ENCODE peak calls at places on chromosomes 12 and 14, in nine cellular contexts. K, H, P, T, U, D, X, Y and Q are unnamed samples.

GRCh38 chr14:55454264-55455151 is 14.1 kb upstream of the TBPL2 start:
- DNase-seq in K (no peak), H (peak; percentile 89), P (peak; percentile 92), T (peak; percentile 92), U (peak; percentile 73), D (peak; percentile 41), X (peak; percentile 73), Y (peak; percentile 38), Q (no peak)

GRCh38 chr12:77608157-77608755 is 222.4 kb upstream of the NAV3 start:
- DNase-seq in K (no peak), H (no peak), P (no peak), T (no peak), U (no peak), D (no peak), X (no peak), Y (no peak), Q (no peak)

GRCh38 chr14:35384386-35385041 is 20.0 kb downstream of the NFKBIA start:
- DNase-seq in K (no peak), H (peak; percentile 93), P (peak; percentile 98), T (peak; percentile 96), U (peak; percentile 97), D (no peak), X (no peak), Y (peak; percentile 96), Q (no peak)

GRCh38 chr14:87628129-87628528 is 364.9 kb downstream of the GALC start:
- DNase-seq in K (no peak), H (peak; percentile 27), P (peak; percentile 71), T (peak; percentile 36), U (peak; percentile 9), D (no peak), X (no peak), Y (no peak), Q (no peak)

GRCh38 chr14:78714722-78715121 is 544.5 kb downstream of the NRXN3 start:
- DNase-seq in K (no peak), H (no peak), P (no peak), T (no peak), U (no peak), D (no peak), X (no peak), Y (no peak), Q (no peak)

GRCh38 chr12:6285063-6285477 is 25.4 kb upstream of the PLEKHG6 start:
- DNase-seq in K (peak; percentile 52), H (peak; percentile 86), P (peak; percentile 78), T (peak; percentile 85), U (peak; percentile 83), D (peak; percentile 81), X (peak; percentile 85), Y (peak; percentile 38), Q (peak; percentile 87)

GRCh38 chr14:102593841-102594170 is 1.4 kb downstream of the RCOR1 start:
- DNase-seq in K (no peak), H (no peak), P (no peak), T (peak; percentile 38), U (peak; percentile 32), D (no peak), X (no peak), Y (no peak), Q (no peak)

GRCh38 chr14:92603309-92604257 is 90.0 kb downstream of the RIN3 start:
- DNase-seq in K (peak; percentile 45), H (peak; percentile 94), P (peak; percentile 71), T (peak; percentile 84), U (peak; percentile 78), D (peak; percentile 25), X (peak; percentile 30), Y (peak; percentile 64), Q (no peak)

GRCh38 chr12:109997393-109997792 is 1.2 kb upstream of the GIT2 start:
- DNase-seq in K (no peak), H (no peak), P (no peak), T (no peak), U (no peak), D (no peak), X (no peak), Y (no peak), Q (no peak)

GRCh38 chr12:109995366-109995702 is 834 bp downstream of the GIT2 start:
- DNase-seq in K (no peak), H (no peak), P (no peak), T (no peak), U (no peak), D (no peak), X (no peak), Y (no peak), Q (no peak)

GRCh38 chr12:109994262-109995175 is 1.6 kb downstream of the GIT2 start:
- DNase-seq in K (no peak), H (peak; percentile 21), P (no peak), T (peak; percentile 50), U (no peak), D (no peak), X (no peak), Y (no peak), Q (no peak)

GRCh38 chr12:109996483-109996853 is 300 bp upstream of the GIT2 start:
- DNase-seq in K (no peak), H (no peak), P (no peak), T (no peak), U (no peak), D (no peak), X (no peak), Y (no peak), Q (no peak)

DNA sequence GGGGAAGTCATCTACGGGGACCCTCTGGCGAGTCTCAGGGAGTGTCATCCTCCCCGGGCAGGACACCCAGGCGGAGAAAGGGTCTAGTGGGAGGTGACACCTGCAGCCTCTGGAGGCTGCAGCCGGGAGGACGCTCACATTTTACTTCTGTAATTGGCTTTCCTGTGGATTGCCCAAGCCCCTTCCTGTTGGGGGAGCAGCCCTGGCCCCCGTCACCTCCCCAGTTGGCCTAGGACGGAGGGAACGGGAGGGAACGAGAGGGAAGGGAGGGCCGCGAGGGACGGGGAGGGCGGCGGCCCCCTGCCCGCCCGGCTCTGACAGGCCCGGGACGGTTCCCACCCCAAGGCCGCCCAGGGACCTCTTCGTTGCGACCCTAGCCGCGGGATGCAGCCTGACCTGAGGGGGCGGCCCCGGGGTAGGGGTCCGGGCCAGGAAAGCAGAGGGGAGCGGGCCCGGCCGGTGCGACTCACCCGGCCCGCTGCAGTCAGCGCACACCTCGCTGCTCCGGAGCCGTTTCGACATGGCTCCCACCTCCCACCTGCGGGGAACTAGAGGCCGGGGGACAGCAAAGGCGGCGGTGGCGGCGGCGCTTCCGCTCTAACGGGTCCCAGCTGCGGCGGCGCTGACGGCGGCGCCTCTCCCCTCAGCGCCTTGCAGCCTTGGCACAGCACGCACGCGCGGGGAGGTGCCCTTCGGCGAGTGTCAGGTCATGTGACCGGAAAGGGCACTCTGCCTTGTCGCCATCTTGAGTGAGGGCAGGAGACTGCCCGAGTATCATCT is at the start of gene GIT2:
- DNase-seq in K (peak; percentile 90), H (peak; percentile 92), P (peak; percentile 90), T (peak; percentile 91), U (peak; percentile 90), D (peak; percentile 95), X (peak; percentile 85), Y (peak; percentile 87), Q (peak; percentile 95)
- TF ChIP-seq CTCF in K (no peak), H (no peak), P (no peak), T (no peak), U (no peak), D (peak; percentile 10), X (no peak), Y (no peak), Q (no peak)

GRCh38 chr12:16112626-16113560 is 164.6 kb downstream of the SLC15A5 start:
- DNase-seq in K (no peak), H (peak; percentile 22), P (peak; percentile 23), T (no peak), U (no peak), D (no peak), X (no peak), Y (no peak), Q (no peak)
- TF ChIP-seq CTCF in K (no peak), H (no peak), P (no peak), T (no peak), U (no peak), D (no peak), X (no peak), Y (no peak), Q (no peak)

GRCh38 chr12:121230538-121230907 is 20.6 kb downstream of the P2RX4 start:
- DNase-seq in K (no peak), H (no peak), P (no peak), T (no peak), U (no peak), D (no peak), X (no peak), Y (no peak), Q (no peak)

GRCh38 chr12:121232163-121232562 is 22.2 kb downstream of the P2RX4 start:
- DNase-seq in K (no peak), H (no peak), P (no peak), T (no peak), U (no peak), D (no peak), X (no peak), Y (no peak), Q (no peak)

GRCh38 chr12:121233628-121234020 is 23.7 kb downstream of the P2RX4 start:
- DNase-seq in K (no peak), H (no peak), P (no peak), T (no peak), U (no peak), D (no peak), X (no peak), Y (no peak), Q (no peak)

GRCh38 chr12:121228919-121229650 is 19.2 kb downstream of the P2RX4 start:
- DNase-seq in K (no peak), H (no peak), P (no peak), T (no peak), U (no peak), D (no peak), X (no peak), Y (no peak), Q (no peak)

DNA sequence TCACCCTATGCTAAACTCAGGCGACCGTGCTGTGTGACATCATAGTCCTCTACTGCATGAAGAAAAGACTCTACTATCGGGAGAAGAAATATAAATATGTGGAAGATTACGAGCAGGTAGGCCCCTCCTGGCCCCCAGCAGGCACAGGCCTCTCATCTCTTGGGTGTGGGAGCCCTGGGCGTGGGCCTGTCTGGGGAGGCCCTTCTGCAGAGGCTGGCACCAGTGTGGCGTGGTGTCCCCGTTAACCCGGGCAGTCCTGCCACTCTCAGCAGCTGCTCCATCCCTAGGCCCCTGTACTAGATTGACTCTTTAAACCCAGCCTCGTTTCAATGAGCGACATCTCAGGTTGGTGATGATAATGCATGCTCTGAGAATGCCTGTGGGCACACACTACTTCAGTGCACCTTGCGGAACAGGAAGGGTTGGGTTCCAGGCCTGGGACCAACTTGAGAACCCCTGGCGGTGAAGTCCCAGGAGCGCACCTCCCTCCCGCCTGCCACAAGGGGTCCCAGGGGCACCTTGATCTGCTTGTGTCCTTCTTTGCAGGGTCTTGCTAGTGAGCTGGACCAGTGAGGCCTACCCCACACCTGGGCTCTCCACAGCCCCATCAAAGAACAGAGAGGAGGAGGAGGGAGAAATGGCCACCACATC is 23.2 kb downstream of the P2RX4 start:
- DNase-seq in K (no peak), H (no peak), P (no peak), T (no peak), U (no peak), D (no peak), X (no peak), Y (no peak), Q (no peak)
- TF ChIP-seq CTCF in K (no peak), H (no peak), P (no peak), T (no peak), U (no peak), D (no peak), X (no peak), Y (peak; percentile 19), Q (no peak)

DNA sequence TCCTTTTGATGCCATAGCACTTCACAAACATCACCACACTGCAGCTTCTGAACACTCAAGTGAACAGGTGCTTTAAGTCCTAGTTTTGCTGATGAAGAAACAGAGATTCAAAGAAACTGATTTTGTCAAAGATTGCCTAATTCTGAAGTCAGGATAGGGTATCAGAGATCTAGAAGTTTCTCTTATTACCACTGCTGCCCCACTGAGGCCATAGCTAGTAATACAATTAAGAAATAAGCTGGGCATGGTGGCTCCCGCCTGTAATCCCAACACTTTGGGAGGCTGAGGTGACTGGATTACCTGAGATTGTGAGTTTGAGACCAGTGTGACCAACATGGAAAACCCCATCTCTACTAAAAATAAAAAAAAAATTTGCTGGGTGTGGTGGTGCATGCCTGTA is 458.3 kb upstream of the SEL1L start:
- DNase-seq in K (no peak), H (no peak), P (peak; percentile 1), T (peak; percentile 3), U (no peak), D (no peak), X (no peak), Y (no peak), Q (no peak)
- TF ChIP-seq CTCF in K (no peak), H (peak; percentile 15), P (peak; percentile 15), T (peak; percentile 16), U (no peak), D (no peak), X (no peak), Y (no peak), Q (no peak)